ENCODE peak calls at places on chromosomes 1 and 21, in six cellular contexts. X, R, G, L, W and I are unnamed samples.

GRCh38 chr1:164662462-164662861 is 103.5 kb downstream of the PBX1 start:
- DNase-seq in X (no peak), R (no peak), G (no peak), L (no peak), W (no peak), I (no peak)

GRCh38 chr1:98389809-98390208 is 271.7 kb upstream of the SNX7 start:
- DNase-seq in X (no peak), R (no peak), G (no peak), L (peak), W (no peak), I (no peak)

GRCh38 chr1:181324797-181325616 is 158.3 kb upstream of the CACNA1E start:
- DNase-seq in X (no peak), R (no peak), G (peak), L (no peak), W (no peak), I (no peak)

GRCh38 chr1:240343966-240344365 is 252.3 kb downstream of the FMN2 start:
- DNase-seq in X (no peak), R (no peak), G (no peak), L (peak), W (no peak), I (no peak)

GRCh38 chr1:18632711-18633427 is 2.2 kb downstream of the PAX7 start:
- DNase-seq in X (no peak), R (peak), G (no peak), L (no peak), W (no peak), I (no peak)

GRCh38 chr1:24996983-24997893 is 67.2 kb upstream of the RUNX3 start:
- DNase-seq in X (no peak), R (no peak), G (no peak), L (no peak), W (no peak), I (no peak)

GRCh38 chr1:173400387-173400995 is 76.6 kb upstream of the PRDX6 start:
- DNase-seq in X (no peak), R (no peak), G (no peak), L (no peak), W (no peak), I (no peak)

GRCh38 chr21:46069719-46070279 is 28.1 kb upstream of the COL6A2 start:
- DNase-seq in X (no peak), R (peak), G (no peak), L (no peak), W (no peak), I (no peak)

GRCh38 chr1:160177231-160177630 is 13.1 kb upstream of the CASQ1 start:
- DNase-seq in X (no peak), R (no peak), G (no peak), L (no peak), W (no peak), I (no peak)

GRCh38 chr1:5988596-5989285 is 3.5 kb downstream of the NPHP4 start:
- DNase-seq in X (no peak), R (peak), G (no peak), L (no peak), W (no peak), I (no peak)

GRCh38 chr1:27849951-27850350 is 19.4 kb downstream of the PPP1R8 start:
- DNase-seq in X (no peak), R (no peak), G (no peak), L (no peak), W (no peak), I (no peak)

GRCh38 chr1:1783320-1783719 is 5.0 kb upstream of the NADK start:
- DNase-seq in X (no peak), R (peak), G (no peak), L (no peak), W (no peak), I (no peak)

GRCh38 chr21:31099122-31099521 is 60.8 kb upstream of the KRTAP19-8 start:
- DNase-seq in X (no peak), R (no peak), G (no peak), L (no peak), W (no peak), I (no peak)

GRCh38 chr1:94541175-94542087 is at the start of gene F3:
- DNase-seq in X (no peak), R (peak), G (peak), L (peak), W (peak), I (peak)

DNA sequence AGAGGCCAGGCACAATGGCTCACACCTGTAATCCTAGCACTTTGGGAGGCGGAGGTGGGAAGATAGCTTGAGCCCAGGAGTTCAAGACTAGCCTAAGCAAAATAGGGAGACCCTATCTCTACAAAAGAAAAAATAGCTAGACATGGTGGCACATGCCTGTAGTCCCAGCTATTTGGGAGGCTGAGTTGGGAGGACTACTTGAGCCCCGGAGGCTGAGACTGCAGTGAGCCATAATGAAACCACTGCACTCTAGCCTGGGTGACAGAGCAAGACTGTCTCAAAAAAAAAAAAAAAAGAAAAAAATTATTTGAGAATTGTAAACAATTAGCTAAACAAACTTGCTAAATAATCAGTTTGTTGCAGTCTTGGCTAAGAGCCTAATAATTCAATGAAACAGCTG is 10.6 kb upstream of the DNAJB4 start:
- DNase-seq in X (no peak), R (no peak), G (no peak), L (no peak), W (no peak), I (no peak)
- TF ChIP-seq CTCF in X (no peak), R (no peak), G (no peak), L (no peak), W (no peak), I (no peak)

GRCh38 chr1:15937706-15938168 is 38.2 kb downstream of the ZBTB17 start:
- DNase-seq in X (no peak), R (no peak), G (no peak), L (peak), W (no peak), I (no peak)
- TF ChIP-seq CTCF in X (peak), R (no peak), G (no peak), L (peak), W (peak), I (no peak)

GRCh38 chr1:209549384-209550001 is 34.0 kb upstream of the CAMK1G start:
- DNase-seq in X (no peak), R (no peak), G (no peak), L (no peak), W (no peak), I (no peak)
- TF ChIP-seq CTCF in X (peak), R (no peak), G (no peak), L (peak), W (peak), I (no peak)

GRCh38 chr1:198346178-198346577 is 189.4 kb downstream of the NEK7 start:
- DNase-seq in X (no peak), R (no peak), G (no peak), L (no peak), W (no peak), I (no peak)

GRCh38 chr1:198352975-198353695 is 187.3 kb downstream of the ATP6V1G3 start:
- DNase-seq in X (no peak), R (no peak), G (no peak), L (no peak), W (no peak), I (no peak)

GRCh38 chr1:198350456-198350855 is 190.0 kb downstream of the ATP6V1G3 start:
- DNase-seq in X (no peak), R (no peak), G (no peak), L (no peak), W (no peak), I (no peak)
- TF ChIP-seq CTCF in X (no peak), R (no peak), G (peak), L (no peak), W (peak), I (no peak)

DNA sequence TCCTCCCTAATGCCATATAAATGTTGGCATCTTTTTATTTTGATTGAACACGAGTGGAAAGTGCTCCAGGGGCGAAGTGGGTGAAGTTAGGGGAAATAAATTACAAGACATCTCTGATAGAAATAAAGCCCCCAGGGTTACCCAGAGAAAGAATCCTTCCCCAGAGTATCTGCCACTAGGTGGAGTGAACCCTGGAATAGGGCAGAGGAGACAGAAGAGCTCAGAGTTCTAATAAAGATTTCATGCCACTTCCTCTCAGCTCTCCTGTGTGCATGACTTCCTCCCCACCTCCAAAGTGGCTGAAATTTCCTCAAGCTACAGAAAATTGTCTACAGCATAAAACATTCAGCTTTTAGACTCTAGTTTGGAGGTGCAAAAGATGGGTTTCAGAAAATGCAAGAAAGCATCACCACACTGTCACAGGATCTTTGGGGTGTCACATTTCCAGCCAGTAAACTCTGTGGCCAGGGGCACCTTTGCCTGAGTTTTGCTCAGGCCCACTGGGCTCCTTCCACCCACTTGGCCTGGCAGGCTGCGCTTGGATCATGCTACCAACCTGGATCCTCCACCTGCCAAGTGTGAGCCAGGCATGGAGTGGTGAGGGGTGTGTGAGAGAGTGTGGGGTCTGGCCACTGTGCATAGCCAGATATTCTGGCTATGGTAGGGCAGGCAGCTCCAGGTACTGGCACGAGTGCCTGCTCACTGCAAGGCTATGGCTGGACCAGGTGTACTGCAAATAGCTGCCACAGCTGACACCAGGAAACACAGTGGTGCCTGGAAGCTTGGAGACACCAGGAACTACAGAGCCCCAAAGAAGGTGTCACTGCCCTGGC is 208.8 kb upstream of the USP25 start:
- DNase-seq in X (no peak), R (no peak), G (no peak), L (no peak), W (no peak), I (no peak)
- TF ChIP-seq CTCF in X (peak), R (peak), G (no peak), L (peak), W (no peak), I (peak)